ENCODE peak calls at places on chromosomes 4 and X, in six cellular contexts. K, R, U, N, J and A are unnamed samples.

GRCh38 chr4:30413915-30414314 is 306.3 kb upstream of the PCDH7 start:
- DNase-seq in N (no peak), K (no peak), R (no peak), J (no peak), U (no peak), A (no peak)

GRCh38 chr4:69054578-69055200 is 41.6 kb upstream of the UGT2B7 start:
- DNase-seq in J (peak; percentile 84), U (no peak), K (no peak), N (peak; percentile 92), R (no peak), A (no peak)

GRCh38 chr4:159444668-159445067 is 341.8 kb downstream of the RAPGEF2 start:
- DNase-seq in R (no peak), N (peak; percentile 79), J (no peak), K (no peak), U (no peak), A (no peak)

GRCh38 chr4:125728568-125728967 is 413.8 kb downstream of the FAT4 start:
- DNase-seq in J (peak; percentile 95), N (peak; percentile 98), R (no peak), U (no peak), K (no peak), A (no peak)

GRCh38 chr4:28357985-28358384 is 1497.3 kb downstream of the STIM2 start:
- DNase-seq in J (no peak), R (no peak), U (no peak), K (no peak), N (peak; percentile 41), A (no peak)

GRCh38 chrX:24371391-24371972 is 11.0 kb downstream of the SUPT20HL1 start:
- DNase-seq in R (peak; percentile 63), J (peak; percentile 56), N (peak; percentile 67), U (no peak), K (peak; percentile 72), A (peak; percentile 69)

GRCh38 chr4:168708108-168708507 is 211.3 kb downstream of the PALLD start:
- DNase-seq in J (peak; percentile 50), U (no peak), R (no peak), K (no peak), N (peak; percentile 20), A (no peak)

GRCh38 chr4:65589331-65589730 is 81.0 kb downstream of the EPHA5 start:
- DNase-seq in N (no peak), J (no peak), R (no peak), K (no peak), U (no peak), A (no peak)

GRCh38 chr4:28948501-28948900 is 1771.7 kb upstream of the PCDH7 start:
- DNase-seq in N (peak; percentile 41), R (no peak), K (no peak), U (no peak), J (no peak), A (no peak)

GRCh38 chr4:139266583-139267257 is 13.3 kb downstream of the MGARP start:
- DNase-seq in N (peak; percentile 56), R (peak; percentile 15), J (peak; percentile 67), K (peak; percentile 76), U (peak; percentile 84), A (peak; percentile 86)

GRCh38 chr4:1109898-1110506 is 3.4 kb downstream of the RNF212 start:
- DNase-seq in K (no peak), R (no peak), N (no peak), J (no peak), U (no peak), A (no peak)

GRCh38 chr4:37463033-37463432 is 218.5 kb downstream of the NWD2 start:
- DNase-seq in K (no peak), U (no peak), J (no peak), R (no peak), N (no peak), A (no peak)

GRCh38 chrX:48883729-48884128 is 13.8 kb downstream of the TIMM17B start:
- DNase-seq in U (no peak), N (no peak), J (no peak), R (no peak), K (no peak), A (no peak)

GRCh38 chr4:4608214-4608537 is 66.3 kb upstream of the STX18 start:
- DNase-seq in K (no peak), J (no peak), U (no peak), N (no peak), R (no peak), A (no peak)

GRCh38 chrX:153539171-153539978 is 21.9 kb downstream of the ATP2B3 start:
- DNase-seq in J (peak; percentile 27), K (peak; percentile 54), U (peak; percentile 80), R (peak; percentile 64), N (peak; percentile 54), A (peak; percentile 79)

GRCh38 chrX:120476714-120477113 is 7.6 kb upstream of the LAMP2 start:
- DNase-seq in U (no peak), R (no peak), K (no peak), N (no peak), J (no peak), A (no peak)

GRCh38 chr4:117137143-117137542 is 51.8 kb upstream of the TRAM1L1 start:
- DNase-seq in K (no peak), U (no peak), R (no peak), N (peak; percentile 89), J (peak; percentile 91), A (no peak)

GRCh38 chr4:129526812-129527211 is 430.9 kb downstream of the C4orf33 start:
- DNase-seq in K (no peak), N (peak; percentile 42), J (no peak), U (no peak), R (no peak), A (no peak)

GRCh38 chrX:139892512-139892911 is 40.3 kb downstream of the ATP11C start:
- DNase-seq in U (no peak), J (no peak), R (no peak), N (no peak), K (no peak), A (no peak)

GRCh38 chr4:169399976-169400767 is 129.4 kb upstream of the SH3RF1 start:
- DNase-seq in U (no peak), K (no peak), J (no peak), N (peak; percentile 73), R (no peak), A (no peak)

GRCh38 chr4:82798168-82799005 is at the start of gene SCD5:
- DNase-seq in K (peak; percentile 57), N (peak; percentile 86), R (peak; percentile 36), U (peak; percentile 78), J (peak; percentile 89), A (peak; percentile 87)

GRCh38 chrX:10045327-10046000 is 78.3 kb downstream of the CLDN34 start:
- DNase-seq in J (no peak), N (peak; percentile 39), U (no peak), R (no peak), K (no peak), A (peak; percentile 66)

GRCh38 chr4:69051576-69051943 is 44.7 kb upstream of the UGT2B7 start:
- DNase-seq in J (no peak), U (no peak), N (no peak), K (no peak), R (no peak), A (no peak)

GRCh38 chr4:39469429-39470077 is 10.7 kb downstream of the LIAS start:
- DNase-seq in J (peak; percentile 90), R (peak; percentile 22), N (peak; percentile 62), K (peak; percentile 25), U (no peak), A (no peak)

GRCh38 chr4:74793757-74794340 is 474 bp downstream of the BTC start:
- DNase-seq in U (peak; percentile 90), K (no peak), R (peak; percentile 58), N (peak; percentile 44), J (peak; percentile 24), A (peak; percentile 60)

GRCh38 chr4:40722576-40723161 is 27.1 kb upstream of the NSUN7 start:
- DNase-seq in R (no peak), J (no peak), U (no peak), N (peak; percentile 88), K (peak; percentile 39), A (no peak)

GRCh38 chrX:71053217-71053621 is 14.9 kb downstream of the SNX12 start:
- DNase-seq in K (peak; percentile 22), U (no peak), J (peak; percentile 19), R (peak; percentile 14), N (peak; percentile 2), A (no peak)

GRCh38 chr4:151797131-151797530 is 36.3 kb upstream of the GATB start:
- DNase-seq in N (peak; percentile 33), J (peak; percentile 13), U (no peak), K (no peak), R (no peak), A (no peak)

GRCh38 chr4:2587215-2587823 is 50.9 kb downstream of the FAM193A start:
- DNase-seq in N (no peak), K (no peak), R (no peak), U (no peak), J (no peak), A (no peak)

GRCh38 chr4:128711361-128711760 is 98.1 kb upstream of the JADE1 start:
- DNase-seq in U (no peak), J (no peak), N (no peak), K (no peak), R (no peak), A (no peak)

GRCh38 chr4:118682928-118683327 is 2.3 kb upstream of the METTL14 start:
- DNase-seq in J (peak; percentile 14), R (no peak), U (no peak), N (peak; percentile 38), K (no peak), A (no peak)

GRCh38 chr4:24975505-24975904 is 55.2 kb downstream of the LGI2 start:
- DNase-seq in U (no peak), K (no peak), N (no peak), J (no peak), R (no peak), A (no peak)

GRCh38 chrX:139382529-139382928 is 148.0 kb upstream of the F9 start:
- DNase-seq in N (no peak), R (no peak), U (no peak), J (no peak), K (no peak), A (no peak)

GRCh38 chr4:41203841-41204240 is 10.5 kb downstream of the APBB2 start:
- DNase-seq in N (no peak), R (no peak), K (no peak), J (no peak), U (no peak), A (no peak)

GRCh38 chr4:48341776-48342558 is 638 bp downstream of the SLAIN2 start:
- DNase-seq in R (peak; percentile 56), U (peak; percentile 83), K (peak; percentile 38), N (peak; percentile 55), J (peak; percentile 36), A (peak; percentile 87)

GRCh38 chrX:19064175-19064574 is 58.1 kb downstream of the ADGRG2 start:
- DNase-seq in J (peak; percentile 50), R (no peak), N (peak; percentile 72), U (no peak), K (no peak), A (no peak)

GRCh38 chr4:150115851-150116250 is 37.6 kb downstream of the DCLK2 start:
- DNase-seq in R (no peak), J (no peak), N (peak; percentile 40), U (no peak), K (no peak), A (no peak)